ENCODE peak calls at places on chromosome 1, in six cellular contexts. One of them, this sample, is unnamed.

GRCh38 chr1:212256404-212256803 is 28.8 kb upstream of the PPP2R5A start:
- DNase-seq in anterior cingulate cortex: no peak
- DNase-seq in GM04504: no peak
- DNase-seq in pancreas: no peak
- DNase-seq in activated CD4-positive, alpha-beta T cell treated with anti-CD3 and anti-CD28 coated beads for 1 hour: no peak
- DNase-seq in AG08396: no peak
- DNase-seq in this sample: no peak

GRCh38 chr1:49199564-49199963 is 422.9 kb upstream of the BEND5 start:
- DNase-seq in AG08396: no peak
- DNase-seq in anterior cingulate cortex: no peak
- DNase-seq in GM04504: no peak
- DNase-seq in pancreas: no peak
- DNase-seq in activated CD4-positive, alpha-beta T cell treated with anti-CD3 and anti-CD28 coated beads for 1 hour: no peak
- DNase-seq in this sample: no peak

GRCh38 chr1:58727363-58727762 is 27.5 kb upstream of the MYSM1 start:
- DNase-seq in AG08396: peak; percentile 44
- DNase-seq in activated CD4-positive, alpha-beta T cell treated with anti-CD3 and anti-CD28 coated beads for 1 hour: no peak
- DNase-seq in GM04504: peak; percentile 79
- DNase-seq in pancreas: no peak
- DNase-seq in anterior cingulate cortex: no peak
- DNase-seq in this sample: no peak

GRCh38 chr1:150161747-150162581 is 12.2 kb downstream of the PLEKHO1 start:
- DNase-seq in anterior cingulate cortex: no peak
- DNase-seq in pancreas: no peak
- DNase-seq in GM04504: no peak
- DNase-seq in AG08396: no peak
- DNase-seq in activated CD4-positive, alpha-beta T cell treated with anti-CD3 and anti-CD28 coated beads for 1 hour: no peak
- DNase-seq in this sample: no peak

GRCh38 chr1:234111458-234112142 is 207.1 kb downstream of the SLC35F3 start:
- DNase-seq in pancreas: no peak
- DNase-seq in activated CD4-positive, alpha-beta T cell treated with anti-CD3 and anti-CD28 coated beads for 1 hour: no peak
- DNase-seq in GM04504: peak; percentile 11
- DNase-seq in AG08396: peak; percentile 28
- DNase-seq in anterior cingulate cortex: no peak
- DNase-seq in this sample: peak; percentile 80

GRCh38 chr1:35539073-35539823 is 18.0 kb downstream of the KIAA0319L start:
- DNase-seq in anterior cingulate cortex: no peak
- DNase-seq in GM04504: no peak
- DNase-seq in AG08396: no peak
- DNase-seq in pancreas: no peak
- DNase-seq in activated CD4-positive, alpha-beta T cell treated with anti-CD3 and anti-CD28 coated beads for 1 hour: no peak
- DNase-seq in this sample: no peak

GRCh38 chr1:50610563-50610962 is 187.3 kb upstream of the DMRTA2 start:
- DNase-seq in anterior cingulate cortex: no peak
- DNase-seq in AG08396: no peak
- DNase-seq in pancreas: no peak
- DNase-seq in GM04504: no peak
- DNase-seq in activated CD4-positive, alpha-beta T cell treated with anti-CD3 and anti-CD28 coated beads for 1 hour: no peak
- DNase-seq in this sample: no peak

GRCh38 chr1:173476197-173476663 is 905 bp upstream of the PRDX6 start:
- DNase-seq in GM04504: no peak
- DNase-seq in anterior cingulate cortex: no peak
- DNase-seq in activated CD4-positive, alpha-beta T cell treated with anti-CD3 and anti-CD28 coated beads for 1 hour: no peak
- DNase-seq in pancreas: no peak
- DNase-seq in AG08396: no peak
- DNase-seq in this sample: no peak